ENCODE peak calls at places on chromosomes 7 and 10, in nine cellular contexts. K is HEK293T, V is H54, B is left cardiac atrium, J is iPS-NIHi11, S is Caco-2, M is ureter, W is colonic mucosa, Z is KBM-7. A is an unnamed sample.

GRCh38 chr10:114684085-114684821 is 26.2 kb upstream of the ABLIM1 start:
- DNase-seq in K (no peak), V (no peak), B (peak), J (no peak), S (peak), M (peak), W (peak), Z (no peak), A (no peak)

GRCh38 chr10:12513775-12514663 is 164.7 kb downstream of the CAMK1D start:
- DNase-seq in K (no peak), V (no peak), B (no peak), J (no peak), S (no peak), M (peak), W (peak), Z (peak), A (no peak)

GRCh38 chr10:7354330-7355047 is 56.3 kb downstream of the SFMBT2 start:
- DNase-seq in K (peak), V (peak), B (no peak), J (no peak), S (no peak), M (no peak), W (no peak), Z (peak), A (no peak)

GRCh38 chr10:36559990-36560389 is 565.4 kb upstream of the ANKRD30A start:
- DNase-seq in K (no peak), V (no peak), B (no peak), J (no peak), S (no peak), M (no peak), W (no peak), Z (no peak), A (no peak)

GRCh38 chr10:22684707-22685106 is 29.7 kb downstream of the PIP4K2A start:
- DNase-seq in K (no peak), V (no peak), B (no peak), J (no peak), S (no peak), M (no peak), W (no peak), Z (no peak), A (no peak)

GRCh38 chr10:3076138-3076537 is 8.8 kb downstream of the PFKP start:
- DNase-seq in K (no peak), V (no peak), B (no peak), J (no peak), S (no peak), M (no peak), W (no peak), Z (no peak), A (no peak)

GRCh38 chr10:99560277-99561126 is 27.8 kb downstream of the NKX2-3 start:
- DNase-seq in K (peak), V (no peak), B (no peak), J (peak), S (peak), M (no peak), W (peak), Z (peak), A (no peak)

GRCh38 chr10:118045842-118046490 is 775 bp downstream of the RAB11FIP2 start:
- DNase-seq in K (peak), V (peak), B (peak), J (no peak), S (peak), M (peak), W (peak), Z (peak), A (no peak)

GRCh38 chr7:42457663-42458062 is 220.7 kb upstream of the GLI3 start:
- DNase-seq in K (no peak), V (no peak), B (no peak), J (no peak), S (no peak), M (no peak), W (no peak), Z (no peak), A (peak)

GRCh38 chr7:139782932-139783331 is 5.1 kb upstream of the HIPK2 start:
- DNase-seq in K (no peak), V (no peak), B (no peak), J (no peak), S (no peak), M (no peak), W (no peak), Z (no peak), A (no peak)

GRCh38 chr10:13831711-13832110 is 244.9 kb downstream of the PRPF18 start:
- DNase-seq in K (no peak), V (no peak), B (no peak), J (no peak), S (no peak), M (no peak), W (no peak), Z (peak), A (no peak)

GRCh38 chr7:39691821-39692220 is 68.4 kb downstream of the RALA start:
- DNase-seq in K (no peak), V (peak), B (no peak), J (no peak), S (no peak), M (no peak), W (no peak), Z (no peak), A (no peak)

GRCh38 chr7:90595801-90596683 is at the start of gene CDK14:
- DNase-seq in K (peak), V (peak), B (peak), J (peak), S (peak), M (peak), W (peak), Z (peak), A (no peak)